ENCODE peak calls at places on chromosome 17, in seven cellular contexts. B is A549; R is heart left ventricle; E is neural progenitor cell; L is fibroblast of lung; O is CD8-positive, alpha-beta T cell; J is adrenal gland. K is an unnamed sample.

GRCh38 chr17:50129303-50129945 is 536 bp downstream of the SAMD14 start:
- DNase-seq in L (no peak), B (peak), J (peak), R (no peak), O (no peak), E (peak), K (no peak)

GRCh38 chr17:35312790-35313711 is 60.4 kb downstream of the SLFN11 start:
- DNase-seq in E (peak), L (peak), J (peak), B (peak), O (peak), R (peak), K (peak)

GRCh38 chr17:57866319-57866718 is 16.5 kb upstream of the MRPS23 start:
- DNase-seq in J (no peak), B (no peak), R (no peak), E (no peak), L (no peak), O (no peak), K (no peak)

GRCh38 chr17:50953831-50954601 is 87.9 kb upstream of the TOB1 start:
- DNase-seq in J (peak), E (peak), O (no peak), B (no peak), L (peak), R (peak), K (no peak)

GRCh38 chr17:49875690-49876089 is 27.8 kb upstream of the TAC4 start:
- DNase-seq in E (peak), B (no peak), L (no peak), J (no peak), R (no peak), O (no peak), K (no peak)

GRCh38 chr17:75105269-75106080 is 4.3 kb upstream of the ARMC7 start:
- DNase-seq in L (no peak), E (peak), J (no peak), B (peak), O (no peak), R (no peak), K (no peak)

GRCh38 chr17:75267403-75268232 is 3.4 kb downstream of the MIF4GD start:
- DNase-seq in J (no peak), E (peak), B (peak), L (no peak), O (no peak), R (no peak), K (no peak)

GRCh38 chr17:61423967-61424649 is 24.5 kb downstream of the TBX2 start:
- DNase-seq in O (no peak), J (no peak), L (no peak), E (no peak), R (no peak), B (no peak), K (no peak)

DNA sequence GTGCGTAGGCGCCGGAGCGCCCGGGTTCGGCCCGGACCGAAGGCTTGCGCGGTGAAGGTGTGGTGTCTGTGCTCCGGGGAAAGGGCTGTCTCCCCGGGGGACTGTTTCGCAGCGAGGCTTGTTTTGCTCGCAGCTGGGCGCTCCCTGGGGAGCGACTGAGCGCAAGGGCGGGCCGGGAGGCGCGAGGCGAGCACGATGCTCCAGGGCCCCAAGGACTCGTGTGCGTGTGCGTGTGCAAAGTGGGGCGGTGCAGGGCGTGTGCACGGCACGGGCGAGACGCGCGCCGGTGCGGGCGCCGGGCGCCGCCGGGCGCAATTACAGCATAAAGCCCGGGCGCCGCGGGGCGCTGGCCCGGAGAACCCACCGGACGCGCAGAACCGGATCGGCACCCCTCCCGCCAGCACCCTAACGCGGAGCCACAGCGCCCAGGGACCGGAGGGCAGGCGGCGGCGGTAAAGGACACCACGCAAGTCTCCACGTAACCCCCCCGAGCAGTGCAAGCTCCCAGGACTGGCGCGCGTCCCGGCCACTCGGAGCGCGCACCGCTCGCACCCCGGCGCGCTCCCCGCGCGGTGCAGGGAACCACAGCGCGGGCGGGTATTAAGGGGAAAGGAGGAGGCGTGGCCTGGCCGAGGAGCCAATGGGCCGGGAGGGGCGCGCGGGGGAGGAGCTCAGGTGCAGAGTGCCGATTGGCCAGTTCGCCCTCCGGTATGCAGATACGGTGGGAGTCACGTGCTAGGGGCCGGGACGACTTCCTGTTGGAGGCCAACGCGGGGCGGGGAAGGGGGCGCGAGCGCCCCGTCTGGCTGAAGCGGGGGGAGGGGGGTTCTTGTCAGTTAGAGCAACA is at the start of gene TNRC6C:
- DNase-seq in L (peak), E (peak), R (peak), J (peak), B (peak), O (peak), K (peak)
- TF ChIP-seq CTCF in L (no peak), E (peak), R (peak), J (peak), B (peak), O (no peak), K (no peak)

GRCh38 chr17:3627768-3628167 is 8.3 kb downstream of the SHPK start:
- DNase-seq in B (no peak), J (no peak), O (no peak), L (no peak), R (no peak), E (no peak), K (no peak)

GRCh38 chr17:3621146-3621720 is 12.0 kb upstream of the TRPV1 start:
- DNase-seq in O (no peak), R (no peak), E (no peak), B (no peak), J (no peak), L (no peak), K (no peak)

GRCh38 chr17:3622977-3623594 is 13.0 kb downstream of the SHPK start:
- DNase-seq in J (no peak), R (no peak), O (no peak), E (no peak), B (no peak), L (no peak), K (no peak)

DNA sequence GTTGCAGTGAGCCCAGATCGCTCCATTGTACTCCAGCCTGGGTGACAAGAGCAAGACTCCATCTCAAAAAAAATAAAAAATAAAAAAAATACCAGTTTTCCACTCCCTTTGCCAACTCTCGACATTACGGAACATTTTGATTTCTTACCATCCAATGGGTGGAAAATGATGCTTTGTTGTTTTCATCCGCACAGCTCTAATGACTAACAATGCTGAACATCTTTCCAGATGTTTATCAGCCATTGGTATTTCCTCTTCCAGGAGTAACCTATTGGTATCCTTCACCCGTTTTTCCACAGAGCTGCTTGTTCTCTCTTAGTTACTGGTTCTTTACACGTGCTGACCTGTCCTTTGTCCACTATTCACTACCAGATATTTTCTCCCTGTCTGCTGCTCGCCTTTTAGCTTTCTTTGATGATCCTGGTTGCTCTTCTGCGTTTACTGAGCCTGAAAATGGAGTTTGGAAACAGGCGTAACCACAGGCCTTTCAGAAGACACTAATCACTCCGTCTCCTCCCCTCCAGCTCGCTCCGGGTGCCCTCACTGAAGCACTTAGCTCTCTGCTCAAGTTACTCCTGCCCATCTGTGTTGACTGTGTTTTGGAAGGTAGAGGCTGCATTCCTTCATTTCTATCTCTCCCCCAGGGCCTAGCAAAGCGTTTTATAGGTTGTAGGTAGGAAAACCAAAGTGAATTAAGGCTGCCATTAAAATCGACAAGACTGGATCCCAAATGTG is 9.1 kb downstream of the SHPK start:
- DNase-seq in E (no peak), B (no peak), J (no peak), L (no peak), O (no peak), R (no peak), K (no peak)
- H3K27ac ChIP-seq in E (no peak), B (no peak), J (no peak), L (no peak), O (no peak), R (peak), K (no peak)

GRCh38 chr17:82836823-82837357 is 2.9 kb downstream of the ZNF750 start:
- DNase-seq in J (no peak), R (no peak), L (peak), E (peak), O (no peak), B (no peak), K (no peak)
- TF ChIP-seq CTCF in J (no peak), R (no peak), L (no peak), E (peak), O (no peak), B (no peak), K (no peak)

GRCh38 chr17:5508855-5509254 is 22.5 kb downstream of the MIS12 start:
- DNase-seq in L (no peak), J (no peak), B (peak), E (peak), R (no peak), O (no peak), K (no peak)
- H3K27ac ChIP-seq in L (peak), J (no peak), B (no peak), E (no peak), R (no peak), O (no peak), K (no peak)

GRCh38 chr17:32590974-32591373 is 104.2 kb downstream of the CDK5R1 start:
- DNase-seq in L (no peak), B (no peak), E (no peak), R (no peak), J (no peak), O (no peak), K (no peak)

GRCh38 chr17:32591428-32591827 is 104.6 kb downstream of the CDK5R1 start:
- DNase-seq in L (no peak), B (no peak), R (no peak), J (no peak), E (no peak), O (no peak), K (no peak)

GRCh38 chr17:32588135-32588534 is 101.3 kb downstream of the CDK5R1 start:
- DNase-seq in R (no peak), E (no peak), B (no peak), J (no peak), L (no peak), O (no peak), K (no peak)

GRCh38 chr17:32586666-32587065 is 99.9 kb downstream of the CDK5R1 start:
- DNase-seq in R (no peak), L (no peak), B (no peak), O (no peak), J (no peak), E (no peak), K (no peak)

GRCh38 chr17:32588982-32589381 is 102.2 kb downstream of the CDK5R1 start:
- DNase-seq in R (no peak), O (no peak), L (no peak), B (peak), J (no peak), E (peak), K (no peak)
- TF ChIP-seq CTCF in R (no peak), O (no peak), L (no peak), B (no peak), J (no peak), E (peak), K (no peak)

K was measured in left lung.